ENCODE peak calls at places on chromosomes 13 and 19, in seven cellular contexts. G is ovary, Q is testis, H is H1, L is IMR-90, O is sigmoid colon, N is Peyer's patch. K is an unnamed sample.

GRCh38 chr13:59877933-59878332 is 285.8 kb downstream of the DIAPH3 start:
- DNase-seq in G (no peak), Q (no peak), H (no peak), L (peak; percentile 60), O (no peak), N (no peak), K (no peak)

GRCh38 chr13:83024955-83025594 is 857.2 kb downstream of the SLITRK1 start:
- DNase-seq in G (no peak), Q (no peak), H (no peak), L (peak; percentile 23), O (no peak), N (no peak), K (no peak)

GRCh38 chr13:109809216-109809890 is 23.0 kb upstream of the IRS2 start:
- DNase-seq in G (no peak), Q (no peak), H (no peak), L (peak; percentile 27), O (no peak), N (no peak), K (no peak)

GRCh38 chr13:39327080-39327479 is 275.9 kb downstream of the LHFPL6 start:
- DNase-seq in G (no peak), Q (no peak), H (no peak), L (no peak), O (no peak), N (no peak), K (no peak)

GRCh38 chr13:44396963-44397580 is 23.4 kb downstream of the SERP2 start:
- DNase-seq in G (peak; percentile 28), Q (no peak), H (no peak), L (peak; percentile 26), O (peak; percentile 61), N (no peak), K (no peak)

GRCh38 chr19:28908941-28909340 is 304.0 kb downstream of the UQCRFS1 start:
- DNase-seq in G (no peak), Q (no peak), H (no peak), L (no peak), O (no peak), N (no peak), K (no peak)

GRCh38 chr13:30739646-30740642 is 4.6 kb downstream of the ALOX5AP start:
- DNase-seq in G (no peak), Q (no peak), H (no peak), L (peak; percentile 95), O (no peak), N (peak; percentile 29), K (no peak)

GRCh38 chr13:24642236-24642635 is 38.0 kb upstream of the ATP12A start:
- DNase-seq in G (no peak), Q (no peak), H (no peak), L (no peak), O (no peak), N (no peak), K (no peak)

GRCh38 chr19:15265849-15266248 is 33.6 kb upstream of the EPHX3 start:
- DNase-seq in G (peak; percentile 93), Q (peak; percentile 93), H (no peak), L (peak; percentile 98), O (peak; percentile 97), N (peak; percentile 30), K (no peak)

GRCh38 chr13:75101997-75102720 is 379.8 kb downstream of the TBC1D4 start:
- DNase-seq in G (no peak), Q (no peak), H (no peak), L (peak; percentile 6), O (no peak), N (no peak), K (no peak)

GRCh38 chr13:40235160-40235796 is 431.2 kb downstream of the FOXO1 start:
- DNase-seq in G (no peak), Q (no peak), H (no peak), L (no peak), O (no peak), N (no peak), K (no peak)

GRCh38 chr13:44752184-44752583 is 176.1 kb upstream of the TSC22D1 start:
- DNase-seq in G (no peak), Q (no peak), H (no peak), L (no peak), O (no peak), N (no peak), K (no peak)

GRCh38 chr13:94878721-94879120 is 166.4 kb upstream of the SOX21 start:
- DNase-seq in G (no peak), Q (no peak), H (no peak), L (no peak), O (no peak), N (no peak), K (no peak)

GRCh38 chr13:23488442-23488841 is 54.9 kb upstream of the SACS start:
- DNase-seq in G (no peak), Q (no peak), H (no peak), L (peak; percentile 79), O (no peak), N (no peak), K (no peak)

GRCh38 chr13:113665582-113666323 is 1.3 kb upstream of the GRK1 start:
- DNase-seq in G (peak; percentile 2), Q (no peak), H (no peak), L (no peak), O (peak; percentile 56), N (no peak), K (no peak)

GRCh38 chr13:32408296-32408998 is 19.5 kb downstream of the N4BP2L1 start:
- DNase-seq in G (peak; percentile 27), Q (peak; percentile 43), H (no peak), L (no peak), O (no peak), N (no peak), K (no peak)

GRCh38 chr19:52689804-52690394 is 44.9 kb downstream of the ZNF611 start:
- DNase-seq in G (peak; percentile 46), Q (peak; percentile 35), H (peak; percentile 70), L (no peak), O (peak; percentile 82), N (peak; percentile 39), K (no peak)

GRCh38 chr13:45472171-45472705 is 7.5 kb downstream of the COG3 start:
- DNase-seq in G (no peak), Q (no peak), H (no peak), L (peak; percentile 20), O (no peak), N (no peak), K (no peak)

GRCh38 chr19:54626757-54627156 is 3.5 kb upstream of the LILRB1 start:
- DNase-seq in G (no peak), Q (no peak), H (no peak), L (no peak), O (no peak), N (no peak), K (no peak)

GRCh38 chr19:54633401-54633800 is 3.1 kb downstream of the LILRB1 start:
- DNase-seq in G (no peak), Q (no peak), H (no peak), L (no peak), O (no peak), N (no peak), K (no peak)

GRCh38 chr19:54631489-54631888 is 1.2 kb downstream of the LILRB1 start:
- DNase-seq in G (no peak), Q (no peak), H (no peak), L (no peak), O (no peak), N (no peak), K (no peak)

GRCh38 chr19:54630784-54631183 is 500 bp downstream of the LILRB1 start:
- DNase-seq in G (no peak), Q (no peak), H (no peak), L (no peak), O (no peak), N (no peak), K (no peak)
- TF ChIP-seq POLR2A in G (no peak), Q (no peak), H (no peak), L (no peak), O (no peak), N (no peak), K (no peak)

GRCh38 chr13:107842562-107843180 is 372.7 kb downstream of the LIG4 start:
- DNase-seq in G (no peak), Q (no peak), H (no peak), L (peak; percentile 58), O (no peak), N (no peak), K (no peak)
- H3K27ac ChIP-seq in G (no peak overlapping the region), Q (no peak overlapping the region), H (no peak overlapping the region), L (no peak overlapping the region), O (no peak overlapping the region), N (no peak overlapping the region), K (no peak overlapping the region)

GRCh38 chr19:804419-805160 is 7.3 kb downstream of the PTBP1 start:
- DNase-seq in G (no peak), Q (no peak), H (no peak), L (no peak), O (no peak), N (no peak), K (no peak)

GRCh38 chr19:802497-802887 is 5.2 kb downstream of the PTBP1 start:
- DNase-seq in G (no peak), Q (no peak), H (no peak), L (no peak), O (no peak), N (no peak), K (no peak)

GRCh38 chr19:801861-802496 is 4.7 kb downstream of the PTBP1 start:
- DNase-seq in G (peak; percentile 54), Q (peak; percentile 72), H (no peak), L (peak; percentile 44), O (peak; percentile 82), N (no peak), K (no peak)

GRCh38 chr19:803686-804418 is 6.6 kb downstream of the PTBP1 start:
- DNase-seq in G (no peak), Q (no peak), H (no peak), L (no peak), O (no peak), N (no peak), K (no peak)

DNA sequence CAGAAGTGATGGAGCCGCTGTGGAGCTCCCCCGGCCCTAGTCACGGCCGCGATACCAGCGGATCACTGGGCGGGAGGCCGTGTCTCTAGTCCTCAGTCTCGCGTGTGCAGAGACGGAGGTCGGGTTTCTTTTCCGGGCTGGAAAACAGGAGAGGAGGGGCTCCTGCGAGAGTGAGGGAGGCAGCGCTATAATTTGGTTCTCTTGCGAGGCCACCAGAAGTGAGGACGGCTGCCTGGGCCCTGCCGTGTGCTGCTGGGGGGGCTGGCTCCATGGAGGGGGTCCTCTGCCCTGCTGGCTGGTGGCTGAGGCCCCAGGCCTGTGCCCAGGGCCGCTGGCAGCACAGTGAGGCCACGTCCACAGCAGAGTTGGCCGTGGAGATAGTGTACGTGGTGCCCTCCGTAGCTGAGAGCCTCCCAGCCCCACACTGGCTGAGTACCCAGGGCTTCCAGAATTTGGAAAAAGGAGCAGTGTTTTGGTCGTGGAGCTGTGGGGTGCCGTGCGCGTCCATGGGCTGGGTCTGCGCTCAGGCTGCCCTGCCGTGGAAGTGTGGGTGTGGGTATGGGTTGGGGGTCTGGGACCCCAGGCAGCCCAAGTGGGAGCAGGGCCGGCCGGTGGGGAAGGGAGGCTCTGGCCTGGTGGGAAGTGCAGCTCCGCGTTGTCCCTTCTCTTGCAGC is 5.8 kb downstream of the PTBP1 start:
- DNase-seq in G (no peak), Q (no peak), H (no peak), L (no peak), O (no peak), N (no peak), K (no peak)
- H3K4me1 ChIP-seq in G (peaks cover 41% of the 10 kb centered on the region), Q (peaks cover 60% of the 10 kb centered on the region), H (no peaks in the 10 kb centered on the region), L (peaks cover 30% of the 10 kb centered on the region), O (peaks cover 61% of the 10 kb centered on the region), N (peaks cover 10% of the 10 kb centered on the region), K (peaks cover 50% of the 10 kb centered on the region)

DNA sequence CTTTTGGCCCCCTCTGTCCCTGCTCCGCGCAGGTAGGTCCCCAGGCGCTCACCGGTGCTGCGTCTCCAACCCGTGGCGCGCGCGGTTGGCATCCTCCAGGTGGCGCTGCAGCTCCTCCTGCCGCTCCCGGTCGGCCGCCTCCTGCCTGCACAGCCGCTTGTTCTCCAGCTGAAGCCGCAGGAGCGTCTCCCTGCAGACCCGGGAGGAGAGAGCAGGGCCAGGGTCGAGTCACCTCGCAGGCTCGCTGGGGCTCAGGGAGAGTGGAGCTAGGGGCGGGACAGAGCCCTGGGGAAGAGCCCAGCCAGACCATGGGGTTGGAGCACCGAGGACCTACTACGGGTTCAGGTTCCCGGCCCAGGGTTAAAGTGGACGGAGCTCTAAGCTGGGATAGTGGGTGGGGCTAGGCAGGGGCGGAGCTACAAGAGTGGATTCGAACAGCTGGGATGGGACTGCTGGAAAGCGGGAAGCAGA is 9.3 kb downstream of the HOOK2 start:
- DNase-seq in G (peak; percentile 69), Q (peak; percentile 84), H (peak; percentile 61), L (peak; percentile 73), O (peak; percentile 93), N (peak; percentile 82), K (no peak)
- TF ChIP-seq POLR2A in G (no peak), Q (no peak), H (no peak), L (no peak), O (no peak), N (no peak), K (no peak)

K was measured in esophagus squamous epithelium.